ENCODE peak calls at places on chromosomes 4 and X, in five cellular contexts. H is cardiac muscle cell, F is ELF-1, D is amniotic stem cell, I is Calu3. Z is an unnamed sample.

GRCh38 chr4:142706381-142706780 is 139.7 kb downstream of the INPP4B start:
- DNase-seq in I (no peak), F (no peak), D (no peak), H (no peak), Z (no peak)

GRCh38 chr4:163895369-163896005 is 401.0 kb downstream of the TMA16 start:
- DNase-seq in I (no peak), D (no peak), F (no peak), H (no peak), Z (no peak)

GRCh38 chr4:124713213-124713592 is 671 bp upstream of the ANKRD50 start:
- DNase-seq in D (no peak), H (peak), I (peak), F (peak), Z (peak)

GRCh38 chrX:104469771-104470170 is 96.2 kb upstream of the IL1RAPL2 start:
- DNase-seq in F (peak), D (no peak), H (no peak), I (no peak), Z (no peak)

GRCh38 chr4:81404294-81404693 is 67.4 kb downstream of the RASGEF1B start:
- DNase-seq in D (no peak), I (no peak), H (no peak), F (peak), Z (no peak)

GRCh38 chr4:111556141-111556781 is 589.0 kb upstream of the FAM241A start:
- DNase-seq in H (no peak), I (no peak), D (no peak), F (no peak), Z (peak)

GRCh38 chr4:100695039-100695654 is 177.3 kb upstream of the EMCN start:
- DNase-seq in H (no peak), F (no peak), I (no peak), D (no peak), Z (no peak)

GRCh38 chrX:54747713-54748393 is 50.2 kb downstream of the ITIH6 start:
- DNase-seq in H (no peak), F (peak), I (no peak), D (no peak), Z (no peak)

GRCh38 chr4:136731025-136731424 is 801.3 kb downstream of the PCDH18 start:
- DNase-seq in F (no peak), I (no peak), D (no peak), H (no peak), Z (no peak)

GRCh38 chr4:140427104-140427918 is at the start of gene CLGN:
- DNase-seq in H (peak), D (no peak), F (peak), I (peak), Z (peak)

GRCh38 chrX:40145001-40145631 is 47.4 kb upstream of the BCOR start:
- DNase-seq in H (no peak), I (no peak), F (peak), D (no peak), Z (no peak)

GRCh38 chr4:35818520-35818919 is 425.8 kb downstream of the ARAP2 start:
- DNase-seq in H (no peak), F (no peak), I (no peak), D (no peak), Z (no peak)

GRCh38 chrX:641671-642435 is 11.3 kb downstream of the SHOX start:
- DNase-seq in I (no peak), D (no peak), F (no peak), H (no peak), Z (no peak)

GRCh38 chrX:69317721-69318120 is 152.5 kb upstream of the PJA1 start:
- DNase-seq in I (no peak), F (no peak), H (no peak), D (no peak), Z (no peak)

GRCh38 chr4:19809989-19810388 is 441.7 kb upstream of the SLIT2 start:
- DNase-seq in I (no peak), D (no peak), F (no peak), H (no peak), Z (no peak)

GRCh38 chrX:20374450-20374849 is 107.7 kb upstream of the RPS6KA3 start:
- DNase-seq in I (no peak), F (no peak), D (no peak), H (no peak), Z (no peak)

GRCh38 chrX:133670394-133670793 is 255.1 kb upstream of the GPC4 start:
- DNase-seq in D (no peak), I (peak), H (peak), F (no peak), Z (peak)

GRCh38 chr4:143382539-143382938 is 45.9 kb downstream of the GAB1 start:
- DNase-seq in H (no peak), F (no peak), I (no peak), D (no peak), Z (no peak)

GRCh38 chrX:18377802-18378201 is 23.3 kb upstream of the SCML2 start:
- DNase-seq in F (peak), I (peak), D (no peak), H (peak), Z (no peak)

GRCh38 chr4:99414401-99414800 is 20.7 kb downstream of the ADH7 start:
- DNase-seq in H (no peak), D (no peak), F (no peak), I (no peak), Z (no peak)

GRCh38 chr4:16626945-16627344 is 271.5 kb downstream of the LDB2 start:
- DNase-seq in D (peak), H (no peak), F (no peak), I (no peak), Z (peak)

GRCh38 chrX:17405225-17405969 is 30.4 kb downstream of the NHS start:
- DNase-seq in H (no peak), D (no peak), I (peak), F (no peak), Z (no peak)

GRCh38 chr4:111650146-111650545 is 495.1 kb upstream of the FAM241A start:
- DNase-seq in H (no peak), D (no peak), F (no peak), I (no peak), Z (no peak)

GRCh38 chr4:130486186-130486585 is 1390.2 kb downstream of the C4orf33 start:
- DNase-seq in H (peak), I (no peak), D (no peak), F (no peak), Z (peak)

GRCh38 chr4:47942420-47942819 is 28.0 kb upstream of the NFXL1 start:
- DNase-seq in I (no peak), D (no peak), F (peak), H (no peak), Z (no peak)

GRCh38 chr4:12126476-12126875 is 697.8 kb upstream of the HS3ST1 start:
- DNase-seq in D (no peak), I (no peak), F (no peak), H (no peak), Z (no peak)

GRCh38 chr4:1211371-1211770 is 37.6 kb downstream of the CTBP1 start:
- DNase-seq in H (no peak), F (no peak), D (no peak), I (no peak), Z (no peak)

GRCh38 chr4:3745886-3746656 is 20.1 kb upstream of the ADRA2C start:
- DNase-seq in H (no peak), I (no peak), F (no peak), D (no peak), Z (no peak)

GRCh38 chr4:31341601-31342375 is 621.6 kb downstream of the PCDH7 start:
- DNase-seq in F (no peak), D (no peak), I (no peak), H (no peak), Z (no peak)

GRCh38 chrX:68175569-68175968 is 257.7 kb downstream of the OPHN1 start:
- DNase-seq in I (no peak), F (no peak), H (no peak), D (no peak), Z (no peak)

GRCh38 chrX:30039768-30040167 is 175.6 kb upstream of the MAGEB2 start:
- DNase-seq in I (no peak), H (no peak), F (no peak), D (no peak), Z (no peak)

GRCh38 chr4:90328558-90328957 is 201.4 kb downstream of the CCSER1 start:
- DNase-seq in F (peak), D (no peak), I (peak), H (peak), Z (peak)